ENCODE peak calls at places on chromosomes 16 and 17, in four cellular contexts. One of them, this sample, is unnamed.

GRCh38 chr17:78623541-78623940 is 46.3 kb upstream of the DNAH17 start:
- DNase-seq in H1: no peak
- DNase-seq in K562: no peak
- DNase-seq in GM12878: no peak
- DNase-seq in this sample: no peak

GRCh38 chr16:10338426-10338825 is 47.4 kb upstream of the ATF7IP2 start:
- DNase-seq in H1: no peak
- DNase-seq in K562: no peak
- DNase-seq in GM12878: no peak
- DNase-seq in this sample: no peak

GRCh38 chr17:82406131-82406671 is 11.9 kb upstream of the HEXD start:
- DNase-seq in H1: no peak
- DNase-seq in K562: no peak
- DNase-seq in GM12878: no peak
- DNase-seq in this sample: no peak

GRCh38 chr16:48115299-48115698 is 40.5 kb downstream of the ABCC12 start:
- DNase-seq in H1: no peak
- DNase-seq in K562: no peak
- DNase-seq in GM12878: no peak
- DNase-seq in this sample: no peak

GRCh38 chr17:80599546-80600305 is 55.1 kb downstream of the RPTOR start:
- DNase-seq in H1: no peak
- DNase-seq in K562: peak; percentile 37
- DNase-seq in GM12878: no peak
- DNase-seq in this sample: no peak

GRCh38 chr17:79281803-79282202 is 207.2 kb downstream of the ENGASE start:
- DNase-seq in H1: no peak
- DNase-seq in K562: no peak
- DNase-seq in GM12878: no peak
- DNase-seq in this sample: no peak

GRCh38 chr17:74859439-74860228 is at the start of gene GRIN2C:
- DNase-seq in H1: peak; percentile 69
- DNase-seq in K562: peak; percentile 63
- DNase-seq in GM12878: no peak
- DNase-seq in this sample: no peak

GRCh38 chr16:72552675-72553074 is 380.7 kb upstream of the PMFBP1 start:
- DNase-seq in H1: no peak
- DNase-seq in K562: no peak
- DNase-seq in GM12878: no peak
- DNase-seq in this sample: no peak

GRCh38 chr16:20611975-20612471 is 35.9 kb upstream of the ACSM2B start:
- DNase-seq in H1: no peak
- DNase-seq in K562: no peak
- DNase-seq in GM12878: no peak
- DNase-seq in this sample: no peak

GRCh38 chr16:55701442-55702319 is 45.9 kb downstream of the SLC6A2 start:
- DNase-seq in H1: peak; percentile 73
- DNase-seq in K562: peak; percentile 71
- DNase-seq in GM12878: no peak
- DNase-seq in this sample: no peak

GRCh38 chr17:77807746-77808441 is 150.6 kb upstream of the TNRC6C start:
- DNase-seq in H1: no peak
- DNase-seq in K562: no peak
- DNase-seq in GM12878: no peak
- DNase-seq in this sample: no peak

GRCh38 chr16:48609453-48610023 is 442 bp downstream of the N4BP1 start:
- DNase-seq in H1: peak; percentile 66
- DNase-seq in K562: peak; percentile 72
- DNase-seq in GM12878: no peak
- DNase-seq in this sample: no peak

GRCh38 chr17:59893617-59894100 is 738 bp downstream of the RPS6KB1 start:
- DNase-seq in H1: no peak
- DNase-seq in K562: peak; percentile 27
- DNase-seq in GM12878: no peak
- DNase-seq in this sample: peak; percentile 45

GRCh38 chr16:8628981-8629725 is 7.7 kb downstream of the METTL22 start:
- DNase-seq in H1: no peak
- DNase-seq in K562: no peak
- DNase-seq in GM12878: no peak
- DNase-seq in this sample: no peak

GRCh38 chr16:88415381-88416323 is 32.9 kb downstream of the ZNF469 start:
- DNase-seq in H1: no peak
- DNase-seq in K562: peak; percentile 62
- DNase-seq in GM12878: no peak
- DNase-seq in this sample: no peak

GRCh38 chr16:51577621-51578303 is 426.7 kb upstream of the SALL1 start:
- DNase-seq in H1: no peak
- DNase-seq in K562: no peak
- DNase-seq in GM12878: peak; percentile 20
- DNase-seq in this sample: no peak

GRCh38 chr17:19376799-19377198 is 1.5 kb upstream of the MAPK7 start:
- DNase-seq in H1: no peak
- DNase-seq in K562: no peak
- DNase-seq in GM12878: no peak
- DNase-seq in this sample: no peak

GRCh38 chr17:77863814-77864161 is 94.7 kb upstream of the TNRC6C start:
- DNase-seq in H1: no peak
- DNase-seq in K562: peak; percentile 69
- DNase-seq in GM12878: no peak
- DNase-seq in this sample: no peak

GRCh38 chr17:73194514-73195222 is 1.8 kb downstream of the COG1 start:
- DNase-seq in H1: no peak
- DNase-seq in K562: no peak
- DNase-seq in GM12878: no peak
- DNase-seq in this sample: no peak

GRCh38 chr17:63086483-63087185 is 120.6 kb downstream of the TANC2 start:
- DNase-seq in H1: no peak
- DNase-seq in K562: no peak
- DNase-seq in GM12878: no peak
- DNase-seq in this sample: no peak

GRCh38 chr17:31002047-31002446 is 31.2 kb downstream of the RNF135 start:
- DNase-seq in H1: no peak
- DNase-seq in K562: no peak
- DNase-seq in GM12878: no peak
- DNase-seq in this sample: no peak

GRCh38 chr17:73960469-73960868 is 243.0 kb upstream of the RPL38 start:
- DNase-seq in H1: no peak
- DNase-seq in K562: no peak
- DNase-seq in GM12878: no peak
- DNase-seq in this sample: no peak

GRCh38 chr17:41163828-41164227 is 3.3 kb upstream of the KRTAP4-4 start:
- DNase-seq in H1: no peak
- DNase-seq in K562: no peak
- DNase-seq in GM12878: no peak
- DNase-seq in this sample: no peak

GRCh38 chr17:41160648-41161047 is at the start of gene KRTAP4-4:
- DNase-seq in H1: no peak
- DNase-seq in K562: no peak
- DNase-seq in GM12878: no peak
- DNase-seq in this sample: peak; percentile 7
- TF ChIP-seq JUND in H1: no peak
- TF ChIP-seq JUND in K562: no peak
- TF ChIP-seq JUND in GM12878: no peak
- TF ChIP-seq JUND in this sample: no peak

GRCh38 chr17:47208744-47209488 is at the start of gene MYL4:
- DNase-seq in H1: no peak
- DNase-seq in K562: peak; percentile 68
- DNase-seq in GM12878: no peak
- DNase-seq in this sample: no peak

GRCh38 chr17:47207143-47208067 is 1.7 kb upstream of the MYL4 start:
- DNase-seq in H1: no peak
- DNase-seq in K562: no peak
- DNase-seq in GM12878: no peak
- DNase-seq in this sample: no peak

GRCh38 chr17:47203984-47204721 is 5.0 kb upstream of the MYL4 start:
- DNase-seq in H1: no peak
- DNase-seq in K562: no peak
- DNase-seq in GM12878: no peak
- DNase-seq in this sample: no peak

GRCh38 chr17:47204722-47205418 is 4.3 kb upstream of the MYL4 start:
- DNase-seq in H1: no peak
- DNase-seq in K562: no peak
- DNase-seq in GM12878: peak; percentile 77
- DNase-seq in this sample: no peak

DNA sequence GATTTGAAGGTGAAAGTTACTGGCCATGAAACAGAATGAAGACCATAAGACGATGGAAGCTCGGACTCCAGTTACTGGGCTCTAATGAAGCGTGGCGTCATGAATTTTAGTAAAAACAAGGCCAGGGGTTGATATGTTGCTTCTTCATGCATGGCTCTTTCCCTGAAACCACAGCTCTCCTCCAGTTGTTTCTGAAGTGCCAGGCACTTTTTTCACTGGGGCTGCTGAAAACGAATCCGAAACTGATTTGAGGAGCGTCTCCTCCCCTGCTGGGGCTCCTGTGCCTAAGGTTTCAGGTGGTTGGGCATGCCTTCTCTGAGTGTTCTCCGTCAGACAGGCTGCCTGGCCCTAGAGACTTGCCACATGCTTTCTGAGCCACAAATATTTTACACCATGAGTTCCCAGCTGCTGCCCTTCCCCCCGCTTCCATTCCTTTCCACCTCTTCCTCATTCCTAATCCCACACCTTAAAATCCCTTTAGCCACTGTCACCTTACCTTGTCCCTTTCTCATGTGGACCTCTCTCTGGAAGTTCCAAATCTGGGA is 3.7 kb upstream of the MYL4 start:
- DNase-seq in H1: peak; percentile 46
- DNase-seq in K562: no peak
- DNase-seq in GM12878: peak; percentile 78
- DNase-seq in this sample: peak; percentile 88
- TF ChIP-seq JUND in H1: no peak
- TF ChIP-seq JUND in K562: no peak
- TF ChIP-seq JUND in GM12878: no peak
- TF ChIP-seq JUND in this sample: no peak

GRCh38 chr17:38628441-38628840 is 22.7 kb upstream of the SRCIN1 start:
- DNase-seq in H1: no peak
- DNase-seq in K562: peak; percentile 76
- DNase-seq in GM12878: no peak
- DNase-seq in this sample: peak; percentile 85
- TF ChIP-seq JUND in H1: no peak
- TF ChIP-seq JUND in K562: no peak
- TF ChIP-seq JUND in GM12878: no peak
- TF ChIP-seq JUND in this sample: no peak

GRCh38 chr16:4488486-4488967 is 12.3 kb downstream of the HMOX2 start:
- DNase-seq in H1: no peak
- DNase-seq in K562: no peak
- DNase-seq in GM12878: no peak
- DNase-seq in this sample: no peak
- TF ChIP-seq JUND in H1: no peak
- TF ChIP-seq JUND in K562: no peak
- TF ChIP-seq JUND in GM12878: no peak
- TF ChIP-seq JUND in this sample: no peak

DNA sequence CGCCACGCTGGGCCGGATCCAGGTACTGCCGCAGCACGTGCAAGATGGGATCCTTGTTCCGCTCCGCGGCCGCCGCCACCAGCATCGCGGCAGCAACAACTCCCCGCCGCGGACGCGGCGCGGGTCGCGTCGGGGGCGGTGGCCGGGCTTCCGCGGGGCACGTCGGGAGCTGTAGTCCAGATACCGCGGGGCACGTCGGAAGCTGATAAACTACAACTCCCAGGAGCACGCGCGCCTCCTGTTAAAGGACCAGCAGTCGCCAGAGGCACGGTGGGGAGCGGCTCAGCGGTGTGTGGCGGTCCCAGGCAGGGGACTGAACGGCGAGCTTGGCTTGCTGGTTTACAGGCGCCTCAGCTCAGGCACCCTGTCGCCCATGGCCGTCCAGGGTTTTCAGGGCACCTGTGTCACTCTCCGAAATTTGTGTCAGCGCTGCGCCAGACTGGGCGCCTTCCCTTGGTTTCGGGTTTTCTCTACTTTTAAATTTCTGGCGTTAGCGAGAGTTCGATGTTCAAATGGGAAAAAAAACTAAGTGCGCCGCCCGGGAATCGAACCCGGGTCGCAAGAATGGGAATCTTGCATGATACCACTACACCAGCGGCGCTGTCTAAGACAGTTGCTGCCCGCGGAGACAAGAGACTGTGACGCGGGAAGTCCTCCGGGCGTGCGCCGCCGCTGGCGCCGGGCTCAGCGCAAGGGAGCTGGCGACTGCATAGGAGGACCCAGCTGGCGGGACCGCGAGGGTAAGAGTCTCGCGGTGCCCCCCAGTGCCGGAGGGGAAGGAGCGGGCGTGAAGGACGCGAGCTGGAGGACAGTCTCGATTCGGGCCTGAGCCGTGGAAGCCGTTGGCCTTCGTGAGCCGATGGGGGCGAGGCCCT is at the start of gene METTL26:
- DNase-seq in H1: peak; percentile 96
- DNase-seq in K562: peak; percentile 78
- DNase-seq in GM12878: peak; percentile 68
- DNase-seq in this sample: peak; percentile 97
- TF ChIP-seq JUND in H1: no peak
- TF ChIP-seq JUND in K562: no peak
- TF ChIP-seq JUND in GM12878: no peak
- TF ChIP-seq JUND in this sample: no peak

GRCh38 chr16:1941924-1942809 is 832 bp downstream of the MSRB1 start:
- DNase-seq in H1: no peak
- DNase-seq in K562: peak; percentile 41
- DNase-seq in GM12878: no peak
- DNase-seq in this sample: no peak
- TF ChIP-seq JUND in H1: no peak
- TF ChIP-seq JUND in K562: peak; percentile 86
- TF ChIP-seq JUND in GM12878: no peak
- TF ChIP-seq JUND in this sample: no peak

GRCh38 chr16:14579266-14579665 is 50.8 kb downstream of the PARN start:
- DNase-seq in H1: no peak
- DNase-seq in K562: no peak
- DNase-seq in GM12878: no peak
- DNase-seq in this sample: no peak
- TF ChIP-seq JUND in H1: no peak
- TF ChIP-seq JUND in K562: no peak
- TF ChIP-seq JUND in GM12878: no peak
- TF ChIP-seq JUND in this sample: no peak

DNA sequence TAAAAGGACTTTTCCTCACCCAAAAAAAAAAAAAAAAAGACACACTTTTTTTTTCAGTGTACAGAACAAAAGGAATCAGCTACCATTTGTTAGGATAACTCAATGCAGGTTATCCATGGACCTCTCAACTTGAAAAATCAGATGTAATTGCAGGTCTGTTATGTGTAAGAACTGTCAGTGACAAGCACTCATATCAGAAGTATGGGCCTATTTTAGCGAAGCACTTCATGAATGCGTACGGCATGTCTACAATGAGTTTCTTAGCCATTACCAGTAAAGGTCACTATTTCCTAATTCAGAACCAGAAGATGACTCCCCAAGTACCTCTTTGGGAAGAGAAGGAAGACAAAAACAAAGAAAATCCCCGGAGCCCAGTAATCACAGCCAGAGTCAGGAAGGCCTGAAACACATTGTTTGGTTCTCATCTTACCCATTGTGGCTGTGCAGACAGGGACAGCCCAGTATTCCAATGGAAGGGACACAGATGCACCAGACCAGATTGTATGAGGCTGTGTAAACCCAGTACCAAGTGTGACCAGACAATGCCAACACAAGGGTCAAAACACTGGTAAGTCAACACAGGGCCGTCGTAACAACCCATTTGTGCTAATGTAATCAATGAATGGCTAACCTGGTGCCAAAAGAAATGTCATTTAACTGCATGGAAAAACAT is 188.0 kb downstream of the PMP22 start:
- DNase-seq in H1: no peak
- DNase-seq in K562: no peak
- DNase-seq in GM12878: no peak
- DNase-seq in this sample: no peak
- TF ChIP-seq JUND in H1: no peak
- TF ChIP-seq JUND in K562: no peak
- TF ChIP-seq JUND in GM12878: no peak
- TF ChIP-seq JUND in this sample: no peak

GRCh38 chr17:13597723-13598347 is 3.9 kb downstream of the HS3ST3A1 start:
- DNase-seq in H1: no peak
- DNase-seq in K562: no peak
- DNase-seq in GM12878: no peak
- DNase-seq in this sample: peak; percentile 66
- TF ChIP-seq JUND in H1: no peak
- TF ChIP-seq JUND in K562: no peak
- TF ChIP-seq JUND in GM12878: no peak
- TF ChIP-seq JUND in this sample: no peak